ENCODE peak calls at places on chromosomes 6 and 20, in seven cellular contexts. One of them, this sample, is unnamed. For H3K4me1, the result is how much of the 10 kb centered on the place peaks cover.

GRCh38 chr20:2084703-2085102 is 16.9 kb upstream of the STK35 start:
- DNase-seq in ovary: no peak
- DNase-seq in hepatocyte: no peak
- DNase-seq in tibial artery: no peak
- DNase-seq in tibial nerve: no peak
- DNase-seq in CD8-positive, alpha-beta memory T cell: no peak
- DNase-seq in fibroblast of lung: no peak
- DNase-seq in this sample: no peak

GRCh38 chr6:20969551-20969950 is 435.3 kb downstream of the CDKAL1 start:
- DNase-seq in ovary: no peak
- DNase-seq in hepatocyte: no peak
- DNase-seq in tibial artery: no peak
- DNase-seq in tibial nerve: no peak
- DNase-seq in CD8-positive, alpha-beta memory T cell: no peak
- DNase-seq in fibroblast of lung: no peak
- DNase-seq in this sample: no peak

GRCh38 chr6:106372838-106373501 is 12.5 kb downstream of the CRYBG1 start:
- DNase-seq in ovary: no peak
- DNase-seq in hepatocyte: no peak
- DNase-seq in tibial artery: no peak
- DNase-seq in tibial nerve: no peak
- DNase-seq in CD8-positive, alpha-beta memory T cell: no peak
- DNase-seq in fibroblast of lung: no peak
- DNase-seq in this sample: no peak

GRCh38 chr20:62360854-62361798 is 6.0 kb downstream of the LAMA5 start:
- DNase-seq in ovary: peak
- DNase-seq in hepatocyte: peak
- DNase-seq in tibial artery: peak
- DNase-seq in tibial nerve: no peak
- DNase-seq in CD8-positive, alpha-beta memory T cell: no peak
- DNase-seq in fibroblast of lung: no peak
- DNase-seq in this sample: no peak

GRCh38 chr6:101477436-101477835 is 83.9 kb downstream of the GRIK2 start:
- DNase-seq in ovary: no peak
- DNase-seq in hepatocyte: no peak
- DNase-seq in tibial artery: no peak
- DNase-seq in tibial nerve: no peak
- DNase-seq in CD8-positive, alpha-beta memory T cell: no peak
- DNase-seq in fibroblast of lung: no peak
- DNase-seq in this sample: no peak

GRCh38 chr20:53337419-53338101 is 256.1 kb downstream of the ZNF217 start:
- DNase-seq in ovary: no peak
- DNase-seq in hepatocyte: peak
- DNase-seq in tibial artery: no peak
- DNase-seq in tibial nerve: no peak
- DNase-seq in CD8-positive, alpha-beta memory T cell: no peak
- DNase-seq in fibroblast of lung: no peak
- DNase-seq in this sample: no peak

GRCh38 chr6:143940011-143940597 is 68.0 kb downstream of the PLAGL1 start:
- DNase-seq in ovary: no peak
- DNase-seq in hepatocyte: peak
- DNase-seq in tibial artery: no peak
- DNase-seq in tibial nerve: peak
- DNase-seq in CD8-positive, alpha-beta memory T cell: peak
- DNase-seq in fibroblast of lung: peak
- DNase-seq in this sample: peak

GRCh38 chr6:122839906-122840305 is 50.8 kb downstream of the SMPDL3A start:
- DNase-seq in ovary: no peak
- DNase-seq in hepatocyte: no peak
- DNase-seq in tibial artery: no peak
- DNase-seq in tibial nerve: no peak
- DNase-seq in CD8-positive, alpha-beta memory T cell: no peak
- DNase-seq in fibroblast of lung: no peak
- DNase-seq in this sample: no peak

GRCh38 chr6:42724825-42725224 is 2.4 kb upstream of the PRPH2 start:
- DNase-seq in ovary: no peak
- DNase-seq in hepatocyte: no peak
- DNase-seq in tibial artery: no peak
- DNase-seq in tibial nerve: no peak
- DNase-seq in CD8-positive, alpha-beta memory T cell: no peak
- DNase-seq in fibroblast of lung: no peak
- DNase-seq in this sample: no peak

GRCh38 chr6:32244270-32244669 is 20.4 kb upstream of the NOTCH4 start:
- DNase-seq in ovary: no peak
- DNase-seq in hepatocyte: no peak
- DNase-seq in tibial artery: peak
- DNase-seq in tibial nerve: peak
- DNase-seq in CD8-positive, alpha-beta memory T cell: no peak
- DNase-seq in fibroblast of lung: no peak
- DNase-seq in this sample: no peak

GRCh38 chr6:66961191-66961590 is 1254.2 kb upstream of the EYS start:
- DNase-seq in ovary: no peak
- DNase-seq in hepatocyte: no peak
- DNase-seq in tibial artery: no peak
- DNase-seq in tibial nerve: no peak
- DNase-seq in CD8-positive, alpha-beta memory T cell: no peak
- DNase-seq in fibroblast of lung: no peak
- DNase-seq in this sample: no peak

GRCh38 chr6:1864496-1864895 is 254.8 kb downstream of the FOXC1 start:
- DNase-seq in ovary: no peak
- DNase-seq in hepatocyte: no peak
- DNase-seq in tibial artery: no peak
- DNase-seq in tibial nerve: no peak
- DNase-seq in CD8-positive, alpha-beta memory T cell: no peak
- DNase-seq in fibroblast of lung: peak
- DNase-seq in this sample: no peak

GRCh38 chr6:34358389-34358906 is 34.0 kb downstream of the NUDT3 start:
- DNase-seq in ovary: peak
- DNase-seq in hepatocyte: peak
- DNase-seq in tibial artery: no peak
- DNase-seq in tibial nerve: no peak
- DNase-seq in CD8-positive, alpha-beta memory T cell: no peak
- DNase-seq in fibroblast of lung: peak
- DNase-seq in this sample: peak
- H3K4me1 ChIP-seq in ovary: under half
- H3K4me1 ChIP-seq in hepatocyte: under half
- H3K4me1 ChIP-seq in tibial artery: under half
- H3K4me1 ChIP-seq in tibial nerve: under half
- H3K4me1 ChIP-seq in CD8-positive, alpha-beta memory T cell: under half
- H3K4me1 ChIP-seq in fibroblast of lung: under half
- H3K4me1 ChIP-seq in this sample: under half

GRCh38 chr6:83065511-83066192 is at the start of gene UBE3D:
- DNase-seq in ovary: peak
- DNase-seq in hepatocyte: peak
- DNase-seq in tibial artery: peak
- DNase-seq in tibial nerve: peak
- DNase-seq in CD8-positive, alpha-beta memory T cell: peak
- DNase-seq in fibroblast of lung: peak
- DNase-seq in this sample: peak

GRCh38 chr6:83069633-83070032 is 2.2 kb downstream of the DOP1A start:
- DNase-seq in ovary: no peak
- DNase-seq in hepatocyte: no peak
- DNase-seq in tibial artery: no peak
- DNase-seq in tibial nerve: no peak
- DNase-seq in CD8-positive, alpha-beta memory T cell: no peak
- DNase-seq in fibroblast of lung: no peak
- DNase-seq in this sample: no peak

GRCh38 chr6:83071023-83071422 is 3.6 kb downstream of the DOP1A start:
- DNase-seq in ovary: no peak
- DNase-seq in hepatocyte: no peak
- DNase-seq in tibial artery: no peak
- DNase-seq in tibial nerve: no peak
- DNase-seq in CD8-positive, alpha-beta memory T cell: no peak
- DNase-seq in fibroblast of lung: peak
- DNase-seq in this sample: peak

GRCh38 chr6:83068628-83069027 is 1.2 kb downstream of the DOP1A start:
- DNase-seq in ovary: no peak
- DNase-seq in hepatocyte: no peak
- DNase-seq in tibial artery: no peak
- DNase-seq in tibial nerve: no peak
- DNase-seq in CD8-positive, alpha-beta memory T cell: no peak
- DNase-seq in fibroblast of lung: peak
- DNase-seq in this sample: no peak

DNA sequence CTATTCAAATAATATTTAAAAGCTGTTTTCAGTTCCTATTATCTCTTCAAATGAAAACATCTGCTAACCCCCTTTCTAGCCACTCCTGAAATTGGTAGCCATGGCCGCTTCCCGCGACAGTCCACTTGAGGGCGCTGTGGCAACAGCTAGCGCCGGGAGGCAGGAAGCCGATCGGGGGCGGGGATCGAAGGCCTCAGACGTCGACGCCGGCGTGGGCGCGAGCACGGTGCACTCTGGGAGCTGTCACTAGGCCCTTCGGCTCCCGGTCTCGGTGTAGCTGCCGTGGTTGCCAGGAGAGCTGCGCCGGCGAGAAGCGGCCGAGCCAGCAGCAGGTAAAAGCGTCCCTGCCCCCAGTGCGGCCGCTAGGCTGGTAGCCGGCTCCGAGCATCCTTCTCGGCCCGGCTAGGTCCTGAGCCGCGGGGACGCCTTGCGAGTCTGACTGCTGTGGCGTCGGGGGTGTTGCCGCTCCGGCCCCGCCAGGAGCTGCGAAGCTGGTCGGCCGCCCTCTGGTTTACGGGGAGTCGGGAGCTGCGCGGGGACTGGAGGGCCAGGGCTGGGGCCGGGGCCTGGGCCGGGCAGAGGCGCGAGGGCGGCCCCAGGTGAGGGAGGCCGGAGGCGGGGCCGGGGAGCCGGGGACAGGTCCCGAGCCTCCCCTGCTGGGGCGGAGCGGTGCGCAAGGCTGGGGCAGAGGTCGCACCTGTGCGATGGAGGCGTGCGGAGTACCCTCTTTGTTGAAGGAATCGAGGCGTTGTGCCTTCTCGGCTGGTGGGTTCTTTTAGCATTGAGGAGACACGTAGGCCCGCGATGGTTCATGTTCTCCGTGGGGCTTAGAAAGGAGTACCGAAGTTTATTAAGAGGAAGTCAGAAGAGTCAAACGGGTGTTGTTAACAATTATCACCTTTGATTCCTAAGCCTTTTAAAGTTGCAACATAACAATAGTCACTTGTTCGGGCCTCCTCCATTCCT is at the start of gene DOP1A:
- DNase-seq in ovary: peak
- DNase-seq in hepatocyte: peak
- DNase-seq in tibial artery: peak
- DNase-seq in tibial nerve: peak
- DNase-seq in CD8-positive, alpha-beta memory T cell: peak
- DNase-seq in fibroblast of lung: peak
- DNase-seq in this sample: peak
- H3K4me1 ChIP-seq in ovary: under half
- H3K4me1 ChIP-seq in hepatocyte: under half
- H3K4me1 ChIP-seq in tibial artery: under half
- H3K4me1 ChIP-seq in tibial nerve: under half
- H3K4me1 ChIP-seq in CD8-positive, alpha-beta memory T cell: under half
- H3K4me1 ChIP-seq in fibroblast of lung: under half
- H3K4me1 ChIP-seq in this sample: under half

DNA sequence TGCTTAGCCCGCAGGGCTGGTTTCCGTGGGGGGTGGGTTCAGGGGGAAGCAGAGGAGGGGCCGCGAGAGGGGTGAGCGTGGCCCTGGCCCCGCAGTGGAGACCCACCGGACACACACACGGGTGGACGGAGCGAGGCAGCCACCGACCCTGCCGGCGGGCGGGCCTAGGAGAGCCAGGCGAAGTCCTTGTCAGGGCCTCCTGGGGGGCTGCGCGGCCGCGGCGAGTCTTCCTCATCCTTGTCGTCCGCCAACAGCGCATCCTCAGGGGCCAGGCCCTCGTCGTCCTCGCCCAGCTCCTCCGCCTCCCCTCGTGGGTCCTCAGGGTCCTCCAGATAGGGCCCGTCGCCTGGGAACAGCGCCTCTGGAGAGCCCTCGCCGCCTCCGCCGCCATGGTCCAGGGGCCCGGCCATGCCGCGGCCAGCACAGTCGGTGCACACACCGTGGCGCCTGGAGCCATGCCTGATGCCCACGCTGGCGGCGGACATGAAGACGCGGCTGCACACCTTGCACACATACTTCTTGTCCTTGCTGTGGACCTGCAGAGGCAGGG is 7.3 kb downstream of the SLC2A4RG start:
- DNase-seq in ovary: no peak
- DNase-seq in hepatocyte: peak
- DNase-seq in tibial artery: no peak
- DNase-seq in tibial nerve: no peak
- DNase-seq in CD8-positive, alpha-beta memory T cell: no peak
- DNase-seq in fibroblast of lung: no peak
- DNase-seq in this sample: no peak
- H3K4me1 ChIP-seq in ovary: under half
- H3K4me1 ChIP-seq in hepatocyte: under half
- H3K4me1 ChIP-seq in tibial artery: under half
- H3K4me1 ChIP-seq in tibial nerve: under half
- H3K4me1 ChIP-seq in CD8-positive, alpha-beta memory T cell: under half
- H3K4me1 ChIP-seq in fibroblast of lung: under half
- H3K4me1 ChIP-seq in this sample: under half

GRCh38 chr6:136289327-136289578 is 393 bp downstream of the BCLAF1 start:
- DNase-seq in ovary: peak
- DNase-seq in hepatocyte: peak
- DNase-seq in tibial artery: peak
- DNase-seq in tibial nerve: peak
- DNase-seq in CD8-positive, alpha-beta memory T cell: peak
- DNase-seq in fibroblast of lung: peak
- DNase-seq in this sample: peak
- H3K4me1 ChIP-seq in ovary: under half
- H3K4me1 ChIP-seq in hepatocyte: under half
- H3K4me1 ChIP-seq in tibial artery: under half
- H3K4me1 ChIP-seq in tibial nerve: under half
- H3K4me1 ChIP-seq in CD8-positive, alpha-beta memory T cell: half or more
- H3K4me1 ChIP-seq in fibroblast of lung: under half
- H3K4me1 ChIP-seq in this sample: under half

This sample was measured in cardiac muscle cell.